ENCODE peak calls at places on chromosomes 7 and 10, in eight cellular contexts. V is CD14-positive monocyte, M is GM12865, P is heart right ventricle, D is nephron progenitor cell, A is bronchial epithelial cell, T is Peyer's patch, R is body of pancreas. F is an unnamed sample.

GRCh38 chr10:75542902-75543301 is 111.5 kb downstream of the LRMDA start:
- DNase-seq in V (no peak), M (no peak), P (no peak), D (peak; percentile 56), A (no peak), T (no peak), R (peak; percentile 44), F (no peak)

GRCh38 chr7:15288746-15289145 is 273.1 kb downstream of the AGMO start:
- DNase-seq in V (no peak), M (no peak), P (no peak), D (no peak), A (no peak), T (no peak), R (no peak), F (no peak)

GRCh38 chr10:10533417-10533816 is 484.3 kb upstream of the CELF2 start:
- DNase-seq in V (no peak), M (no peak), P (no peak), D (no peak), A (peak; percentile 42), T (no peak), R (no peak), F (no peak)

GRCh38 chr10:91006001-91006751 is 85.3 kb upstream of the ANKRD1 start:
- DNase-seq in V (peak; percentile 52), M (peak; percentile 88), P (peak; percentile 51), D (peak; percentile 62), A (peak; percentile 64), T (peak; percentile 67), R (peak; percentile 60), F (no peak)

GRCh38 chr10:4067552-4068254 is 282.7 kb upstream of the KLF6 start:
- DNase-seq in V (peak; percentile 55), M (peak; percentile 9), P (no peak), D (no peak), A (peak; percentile 59), T (no peak), R (no peak), F (no peak)

GRCh38 chr10:3014968-3015367 is 52.4 kb upstream of the PFKP start:
- DNase-seq in V (no peak), M (no peak), P (peak; percentile 18), D (no peak), A (no peak), T (no peak), R (peak; percentile 3), F (no peak)

GRCh38 chr10:79360499-79361342 is 13.5 kb downstream of the PPIF start:
- DNase-seq in V (no peak), M (no peak), P (no peak), D (no peak), A (no peak), T (no peak), R (no peak), F (no peak)

GRCh38 chr7:142873281-142873784 is 12.2 kb downstream of the TRPV6 start:
- DNase-seq in V (peak; percentile 44), M (peak; percentile 49), P (no peak), D (peak; percentile 33), A (no peak), T (no peak), R (no peak), F (no peak)

GRCh38 chr7:1290262-1291039 is 57.8 kb downstream of the UNCX start:
- DNase-seq in V (no peak), M (no peak), P (no peak), D (peak; percentile 59), A (peak; percentile 5), T (no peak), R (peak; percentile 32), F (no peak)

GRCh38 chr10:130994191-130994590 is 317.3 kb downstream of the TCERG1L start:
- DNase-seq in V (no peak), M (no peak), P (no peak), D (no peak), A (peak; percentile 18), T (no peak), R (no peak), F (no peak)

GRCh38 chr10:63504145-63504881 is 16.9 kb upstream of the REEP3 start:
- DNase-seq in V (no peak), M (no peak), P (no peak), D (no peak), A (peak; percentile 96), T (no peak), R (no peak), F (no peak)

GRCh38 chr7:154837622-154838021 is 165.3 kb downstream of the PAXIP1 start:
- DNase-seq in V (no peak), M (peak; percentile 38), P (no peak), D (no peak), A (no peak), T (no peak), R (no peak), F (no peak)

GRCh38 chr10:102281103-102281502 is 35.8 kb downstream of the GBF1 start:
- DNase-seq in V (no peak), M (peak; percentile 26), P (no peak), D (no peak), A (no peak), T (no peak), R (no peak), F (no peak)

GRCh38 chr7:35537067-35538023 is 157.6 kb downstream of the HERPUD2 start:
- DNase-seq in V (peak; percentile 59), M (peak; percentile 73), P (peak; percentile 75), D (peak; percentile 89), A (peak; percentile 46), T (peak; percentile 65), R (peak; percentile 78), F (peak; percentile 76)

GRCh38 chr7:64183126-64183742 is 23.8 kb upstream of the ZNF735 start:
- DNase-seq in V (no peak), M (no peak), P (peak; percentile 22), D (no peak), A (no peak), T (no peak), R (no peak), F (no peak)

GRCh38 chr10:88472540-88472939 is 110.6 kb downstream of the RNLS start:
- DNase-seq in V (no peak), M (peak; percentile 20), P (no peak), D (no peak), A (no peak), T (no peak), R (no peak), F (no peak)
- TF ChIP-seq CTCF in V (no peak), M (peak; percentile 3), P (no peak), D (no peak), A (no peak), T (no peak), R (no peak), F (no peak)

GRCh38 chr10:34751272-34751671 is 63.8 kb downstream of the PARD3 start:
- DNase-seq in V (no peak), M (no peak), P (no peak), D (no peak), A (no peak), T (no peak), R (no peak), F (no peak)
- TF ChIP-seq CTCF in V (no peak), M (no peak), P (no peak), D (no peak), A (no peak), T (no peak), R (no peak), F (no peak)

DNA sequence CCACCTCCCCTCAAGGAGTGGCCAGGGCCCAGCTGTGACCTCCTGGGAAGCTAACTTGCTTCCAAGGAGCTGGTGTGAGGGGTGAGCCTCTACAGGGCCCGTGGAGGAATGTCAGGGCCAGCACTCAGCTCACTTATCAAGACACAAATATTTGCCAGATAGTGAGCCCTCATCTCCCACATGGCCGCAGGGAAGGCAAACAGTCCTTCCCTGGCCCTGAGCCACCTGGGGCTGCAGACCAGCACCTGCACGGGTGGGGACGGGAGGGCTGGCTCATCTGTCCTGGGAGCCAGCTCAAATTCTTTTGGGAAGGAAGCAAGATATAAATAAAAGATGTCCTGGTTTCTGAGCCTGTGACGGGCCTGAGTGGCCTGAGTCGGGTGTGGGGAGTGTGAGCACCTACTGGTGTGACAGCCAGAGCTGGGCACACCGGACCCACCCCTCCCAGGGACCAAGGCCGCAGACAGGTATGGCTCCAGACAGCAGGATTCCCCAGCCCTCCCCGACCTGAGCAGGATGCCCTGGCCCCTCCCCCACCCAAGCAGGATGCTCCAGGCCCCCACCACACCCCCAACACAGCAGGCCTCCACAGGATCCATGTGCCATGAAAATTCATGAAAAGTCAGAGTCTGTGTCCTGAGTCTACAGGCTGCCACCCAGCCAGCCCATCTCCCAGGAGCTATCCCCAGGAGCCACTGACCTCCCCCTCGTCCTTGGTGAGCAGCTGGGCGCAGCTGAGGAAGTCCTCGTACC is 148.0 kb downstream of the MAPK8 start:
- DNase-seq in V (peak; percentile 33), M (no peak), P (peak; percentile 2), D (peak; percentile 2), A (no peak), T (no peak), R (no peak), F (peak; percentile 7)
- TF ChIP-seq CTCF in V (no peak), M (no peak), P (no peak), D (no peak), A (no peak), T (no peak), R (no peak), F (no peak)

GRCh38 chr7:148394582-148394981 is 196.0 kb upstream of the C7orf33 start:
- DNase-seq in V (no peak), M (no peak), P (no peak), D (no peak), A (peak; percentile 18), T (no peak), R (no peak), F (no peak)
- TF ChIP-seq CTCF in V (no peak), M (no peak), P (no peak), D (no peak), A (no peak), T (no peak), R (no peak), F (no peak)

DNA sequence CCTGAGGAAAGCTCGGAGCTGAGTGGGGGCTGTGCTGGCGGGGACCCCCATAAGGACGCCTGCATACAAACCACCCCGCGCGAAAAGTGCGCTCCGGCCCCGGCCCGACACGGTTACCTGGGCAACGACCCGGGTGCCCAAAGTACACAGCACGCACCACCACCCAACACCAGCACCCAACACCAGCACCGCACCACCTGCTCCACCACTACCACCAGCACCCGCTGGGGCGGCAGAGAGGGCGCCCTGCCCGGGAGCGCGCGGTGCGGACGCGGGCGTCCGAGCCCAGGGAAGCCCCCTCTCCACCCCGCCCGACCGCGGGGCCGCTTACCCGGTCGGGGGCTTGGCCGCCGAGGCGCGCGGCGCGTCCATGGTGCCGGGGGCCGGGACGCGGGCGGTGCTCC is 345 bp downstream of the COBL start:
- DNase-seq in V (no peak), M (no peak), P (no peak), D (no peak), A (no peak), T (no peak), R (peak; percentile 75), F (no peak)
- TF ChIP-seq CTCF in V (no peak), M (no peak), P (no peak), D (no peak), A (peak; percentile 46), T (no peak), R (peak; percentile 28), F (no peak)